ENCODE peak calls at places on chromosome 7, in five cellular contexts. P is RWPE1, D is NCI-H2029, B is GM10248, M is NCI-H510A. E is an unnamed sample.

GRCh38 chr7:4527988-4528641 is 154.0 kb upstream of the FOXK1 start:
- DNase-seq in B (no peak), M (no peak), P (no peak), D (no peak), E (no peak)

GRCh38 chr7:151648429-151648828 is 128.7 kb upstream of the RHEB start:
- DNase-seq in M (no peak), P (no peak), D (no peak), B (no peak), E (no peak)

GRCh38 chr7:152383341-152384234 is 52.2 kb downstream of the KMT2C start:
- DNase-seq in M (no peak), B (no peak), D (no peak), P (no peak), E (no peak)

GRCh38 chr7:158279539-158280466 is 307.8 kb downstream of the PTPRN2 start:
- DNase-seq in P (no peak), M (no peak), D (no peak), B (no peak), E (peak)

GRCh38 chr7:5699951-5700384 is 81.5 kb downstream of the RNF216 start:
- DNase-seq in M (no peak), B (peak), P (no peak), D (no peak), E (no peak)

GRCh38 chr7:46819819-46820218 is 762.1 kb downstream of the TNS3 start:
- DNase-seq in M (no peak), D (no peak), P (no peak), B (no peak), E (no peak)

GRCh38 chr7:157139142-157140117 is 704 bp downstream of the UBE3C start:
- DNase-seq in P (peak), D (no peak), M (no peak), B (no peak), E (no peak)

GRCh38 chr7:29019275-29019820 is 61.2 kb upstream of the TRIL start:
- DNase-seq in P (no peak), D (no peak), B (no peak), M (no peak), E (no peak)

GRCh38 chr7:1316086-1316485 is 83.4 kb downstream of the UNCX start:
- DNase-seq in B (no peak), P (no peak), D (no peak), M (no peak), E (no peak)

GRCh38 chr7:95642173-95642572 is 45.9 kb upstream of the PDK4 start:
- DNase-seq in P (no peak), B (no peak), M (no peak), D (no peak), E (no peak)

GRCh38 chr7:44099669-44100068 is 4.5 kb upstream of the AEBP1 start:
- DNase-seq in P (no peak), M (no peak), D (no peak), B (no peak), E (no peak)

GRCh38 chr7:49346200-49346899 is 422.0 kb downstream of the CDC14C start:
- DNase-seq in M (no peak), B (no peak), P (no peak), D (no peak), E (no peak)

GRCh38 chr7:151058766-151059361 is 525 bp upstream of the SLC4A2 start:
- DNase-seq in P (peak), D (no peak), B (peak), M (no peak), E (no peak)

GRCh38 chr7:43942997-43943701 is 16.9 kb downstream of the UBE2D4 start:
- DNase-seq in P (no peak), M (no peak), B (no peak), D (no peak), E (no peak)

GRCh38 chr7:78284945-78285344 is 486.4 kb downstream of the PHTF2 start:
- DNase-seq in D (no peak), B (no peak), P (no peak), M (no peak), E (no peak)

GRCh38 chr7:91291902-91292301 is 27.7 kb downstream of the FZD1 start:
- DNase-seq in B (no peak), P (no peak), D (peak), M (no peak), E (no peak)

GRCh38 chr7:131300572-131301466 is 26.9 kb upstream of the MKLN1 start:
- DNase-seq in M (no peak), B (no peak), D (no peak), P (no peak), E (no peak)

GRCh38 chr7:13990319-13990983 is 985 bp upstream of the ETV1 start:
- DNase-seq in M (peak), D (peak), P (peak), B (peak), E (no peak)

GRCh38 chr7:7550663-7551062 is 15.0 kb upstream of the COL28A1 start:
- DNase-seq in D (no peak), B (no peak), P (no peak), M (no peak), E (no peak)

GRCh38 chr7:103446046-103446520 is at the start of gene SLC26A5:
- DNase-seq in D (peak), P (peak), B (peak), M (peak), E (no peak)

GRCh38 chr7:108138911-108139310 is 8.8 kb upstream of the LAMB4 start:
- DNase-seq in B (no peak), P (no peak), M (no peak), D (no peak), E (no peak)

GRCh38 chr7:28804990-28805389 is 153.1 kb downstream of the TRIL start:
- DNase-seq in M (no peak), P (peak), D (no peak), B (no peak), E (no peak)

E was measured in type B pancreatic cell.